ENCODE peak calls at places on chromosomes 13 and 19, in eight cellular contexts. Z, I, G, U, D, T, L and E are unnamed samples.

GRCh38 chr13:48580185-48580803 is 47.4 kb upstream of the RCBTB2 start:
- DNase-seq in Z (peak; percentile 45), I (peak; percentile 99), G (no peak), U (peak; percentile 47), D (peak; percentile 36), T (peak; percentile 75), L (peak; percentile 81), E (peak; percentile 82)

GRCh38 chr13:93254775-93255174 is 28.2 kb downstream of the GPC6 start:
- DNase-seq in Z (no peak), I (no peak), G (no peak), U (no peak), D (peak; percentile 71), T (no peak), L (no peak), E (peak; percentile 16)

GRCh38 chr13:110218601-110219201 is 88.3 kb downstream of the COL4A1 start:
- DNase-seq in Z (no peak), I (no peak), G (no peak), U (no peak), D (no peak), T (no peak), L (no peak), E (no peak)

GRCh38 chr13:97068146-97068545 is 73.9 kb upstream of the OXGR1 start:
- DNase-seq in Z (no peak), I (no peak), G (no peak), U (no peak), D (no peak), T (no peak), L (no peak), E (peak; percentile 42)

GRCh38 chr13:110327036-110327790 is 20.1 kb downstream of the COL4A2 start:
- DNase-seq in Z (no peak), I (no peak), G (no peak), U (no peak), D (peak; percentile 78), T (no peak), L (no peak), E (no peak)

GRCh38 chr13:48542581-48543341 is 9.9 kb upstream of the RCBTB2 start:
- DNase-seq in Z (no peak), I (peak; percentile 46), G (peak; percentile 47), U (no peak), D (peak; percentile 16), T (peak; percentile 66), L (no peak), E (peak; percentile 29)

GRCh38 chr19:41792513-41793413 is 3.6 kb upstream of the CEACAM3 start:
- DNase-seq in Z (peak; percentile 58), I (peak; percentile 20), G (peak; percentile 31), U (peak; percentile 16), D (peak; percentile 70), T (peak; percentile 52), L (peak; percentile 69), E (peak; percentile 68)

GRCh38 chr19:19500975-19501644 is 14.2 kb downstream of the TSSK6 start:
- DNase-seq in Z (no peak), I (no peak), G (no peak), U (no peak), D (no peak), T (no peak), L (no peak), E (no peak)

GRCh38 chr19:39671739-39672363 is 16.1 kb downstream of the LGALS16 start:
- DNase-seq in Z (peak; percentile 66), I (peak; percentile 51), G (no peak), U (no peak), D (peak; percentile 24), T (peak; percentile 52), L (peak; percentile 46), E (peak; percentile 85)

GRCh38 chr13:25267715-25268114 is 19.6 kb downstream of the MTMR6 start:
- DNase-seq in Z (no peak), I (no peak), G (no peak), U (no peak), D (peak; percentile 4), T (no peak), L (no peak), E (no peak)

GRCh38 chr13:98141509-98141908 is 1.4 kb upstream of the FARP1 start:
- DNase-seq in Z (no peak), I (no peak), G (no peak), U (no peak), D (no peak), T (no peak), L (no peak), E (no peak)

GRCh38 chr19:53195265-53195879 is 2.2 kb upstream of the ZNF665 start:
- DNase-seq in Z (peak; percentile 42), I (peak; percentile 95), G (peak; percentile 53), U (peak; percentile 41), D (peak; percentile 74), T (peak; percentile 84), L (peak; percentile 65), E (peak; percentile 55)

GRCh38 chr19:15727724-15728123 is at the start of gene OR10H2:
- DNase-seq in Z (no peak), I (no peak), G (no peak), U (no peak), D (no peak), T (no peak), L (no peak), E (no peak)

GRCh38 chr19:32817252-32817912 is 52.2 kb downstream of the SLC7A9 start:
- DNase-seq in Z (no peak), I (no peak), G (no peak), U (no peak), D (no peak), T (peak; percentile 88), L (no peak), E (no peak)

GRCh38 chr19:31519216-31519615 is 170.0 kb upstream of the TSHZ3 start:
- DNase-seq in Z (no peak), I (no peak), G (no peak), U (no peak), D (no peak), T (no peak), L (no peak), E (peak; percentile 72)

GRCh38 chr19:4130635-4131438 is 6.9 kb upstream of the MAP2K2 start:
- DNase-seq in Z (peak; percentile 40), I (no peak), G (no peak), U (no peak), D (peak; percentile 80), T (peak; percentile 99), L (no peak), E (peak; percentile 69)

GRCh38 chr19:4971424-4971793 is 2.5 kb downstream of the KDM4B start:
- DNase-seq in Z (no peak), I (no peak), G (no peak), U (no peak), D (no peak), T (peak; percentile 66), L (no peak), E (no peak)

GRCh38 chr13:64782459-64782858 is 2447.7 kb downstream of the PCDH9 start:
- DNase-seq in Z (no peak), I (no peak), G (no peak), U (no peak), D (no peak), T (no peak), L (no peak), E (no peak)

GRCh38 chr19:17680235-17680722 is 7.9 kb downstream of the UNC13A start:
- DNase-seq in Z (peak; percentile 50), I (peak; percentile 45), G (peak; percentile 79), U (peak; percentile 15), D (peak; percentile 36), T (no peak), L (peak; percentile 31), E (peak; percentile 27)

GRCh38 chr19:30228113-30228725 is 144.0 kb upstream of the ZNF536 start:
- DNase-seq in Z (no peak), I (no peak), G (no peak), U (no peak), D (no peak), T (no peak), L (no peak), E (peak; percentile 66)

GRCh38 chr19:58002384-58003152 is at the start of gene ZNF606:
- DNase-seq in Z (no peak), I (peak; percentile 64), G (peak; percentile 89), U (peak; percentile 64), D (peak; percentile 89), T (peak; percentile 85), L (peak; percentile 84), E (peak; percentile 87)
- H3K9me3 ChIP-seq in Z (peaks cover 16% of the 10 kb centered on the region), I (peaks cover 27% of the 10 kb centered on the region), G (peaks cover 83% of the 10 kb centered on the region), U (peaks cover 40% of the 10 kb centered on the region), D (peaks cover 5% of the 10 kb centered on the region), T (peaks cover 3% of the 10 kb centered on the region), L (peaks cover 22% of the 10 kb centered on the region), E (peaks cover 2% of the 10 kb centered on the region)

GRCh38 chr13:67228909-67229308 is 1.2 kb downstream of the PCDH9 start:
- DNase-seq in Z (no peak), I (no peak), G (no peak), U (no peak), D (peak; percentile 30), T (no peak), L (no peak), E (peak; percentile 36)
- H3K27ac ChIP-seq in Z (no peak overlapping the region), I (peak overlapping the region; percentile 94), G (no peak overlapping the region), U (no peak overlapping the region), D (no peak overlapping the region), T (no peak overlapping the region), L (no peak overlapping the region), E (no peak overlapping the region)

DNA sequence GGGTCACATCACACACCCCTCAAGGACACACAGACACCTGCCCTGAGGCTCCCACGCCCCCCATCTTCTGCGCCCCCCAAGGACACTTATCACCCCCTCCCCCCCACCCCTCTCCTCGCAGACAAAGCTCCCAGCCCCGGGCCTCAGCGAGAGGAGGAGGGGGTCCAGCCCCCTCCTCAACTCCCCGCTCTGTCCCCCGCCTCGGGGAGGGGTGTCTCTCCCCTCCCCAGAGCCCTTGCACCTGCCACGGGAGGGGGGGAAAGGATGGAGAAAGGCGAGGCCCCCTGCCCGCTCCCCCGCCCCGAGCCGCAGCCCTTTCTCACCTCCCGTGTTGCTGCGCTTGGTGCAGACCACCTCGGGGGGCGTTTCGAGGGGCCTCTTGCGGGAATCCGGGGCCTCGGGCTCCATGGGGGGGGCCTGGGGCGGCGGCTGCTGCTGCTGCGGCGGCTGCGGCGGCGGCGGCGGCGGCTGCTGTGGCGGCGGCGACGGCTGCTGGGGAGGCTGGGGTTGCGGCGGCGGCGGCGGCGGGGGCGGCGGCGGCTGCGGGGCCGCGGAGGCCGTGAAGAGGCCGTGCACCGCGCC is 630 bp downstream of the NOVA2 start:
- DNase-seq in Z (no peak), I (no peak), G (no peak), U (no peak), D (no peak), T (no peak), L (no peak), E (no peak)
- H3K4me1 ChIP-seq in Z (no peaks in the 10 kb centered on the region), I (no peaks in the 10 kb centered on the region), G (peaks cover 22% of the 10 kb centered on the region), U (peaks cover 2% of the 10 kb centered on the region), D (no peaks in the 10 kb centered on the region), T (no peaks in the 10 kb centered on the region), L (peaks cover 20% of the 10 kb centered on the region), E (no peaks in the 10 kb centered on the region)

DNA sequence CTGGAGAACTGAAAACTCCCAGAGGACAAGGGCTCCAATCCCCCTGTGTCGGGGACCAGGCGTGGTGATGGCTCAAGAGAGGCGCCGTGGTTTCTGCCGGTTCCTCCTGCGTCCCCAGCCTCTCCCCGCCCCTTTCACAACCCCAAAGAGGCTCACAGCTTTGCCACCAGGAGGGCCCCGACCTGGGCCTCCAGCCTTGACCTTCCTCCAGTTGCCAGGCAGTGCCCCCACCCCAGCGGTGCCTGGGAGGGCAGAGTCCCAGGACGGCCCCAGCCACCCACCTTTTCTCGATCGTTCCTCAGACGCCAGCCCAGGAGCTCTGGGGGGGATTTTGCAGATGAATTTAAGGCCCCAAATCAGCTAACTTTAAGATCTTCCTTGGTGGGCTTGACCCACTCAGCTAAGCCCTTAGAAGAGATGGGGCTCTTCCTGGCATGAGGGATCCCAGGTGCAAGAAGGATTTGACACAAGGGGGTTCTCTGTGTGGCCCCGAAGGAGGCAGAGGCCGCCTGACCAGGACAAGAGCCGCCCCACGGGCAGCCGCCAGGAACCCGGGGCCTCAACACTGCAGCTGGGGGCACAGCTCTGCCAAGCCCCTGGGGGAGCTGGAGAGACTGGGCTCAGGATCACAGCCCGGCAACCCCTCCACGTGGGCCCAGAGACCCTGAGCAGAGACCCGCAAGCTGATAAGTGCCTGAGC is 47.0 kb downstream of the MCF2L start:
- DNase-seq in Z (no peak), I (no peak), G (no peak), U (no peak), D (no peak), T (no peak), L (no peak), E (no peak)
- H3K9me3 ChIP-seq in Z (no peaks in the 10 kb centered on the region), I (no peaks in the 10 kb centered on the region), G (no peaks in the 10 kb centered on the region), U (no peaks in the 10 kb centered on the region), D (no peaks in the 10 kb centered on the region), T (no peaks in the 10 kb centered on the region), L (no peaks in the 10 kb centered on the region), E (no peaks in the 10 kb centered on the region)